ENCODE peak calls at places on chromosomes 2 and 18, in ten cellular contexts. U, E, T, W, D, L, R, G, J and C are unnamed samples.

GRCh38 chr2:73069041-73069854 is 2.3 kb downstream of the SFXN5 start:
- DNase-seq in U (no peak), E (no peak), T (no peak), W (no peak), D (no peak), L (no peak), R (no peak), G (no peak), J (no peak), C (no peak)

GRCh38 chr2:201228271-201228911 is 31.9 kb upstream of the CASP8 start:
- DNase-seq in U (no peak), E (peak; percentile 27), T (no peak), W (no peak), D (no peak), L (no peak), R (no peak), G (no peak), J (no peak), C (no peak)

GRCh38 chr18:6255121-6255742 is 159.5 kb downstream of the L3MBTL4 start:
- DNase-seq in U (no peak), E (no peak), T (no peak), W (no peak), D (no peak), L (no peak), R (no peak), G (no peak), J (no peak), C (no peak)

GRCh38 chr2:15584767-15585469 is 6.8 kb upstream of the DDX1 start:
- DNase-seq in U (no peak), E (peak; percentile 43), T (no peak), W (no peak), D (no peak), L (peak; percentile 25), R (no peak), G (no peak), J (no peak), C (no peak)

GRCh38 chr2:239824051-239824694 is 201.0 kb downstream of the NDUFA10 start:
- DNase-seq in U (peak; percentile 68), E (peak; percentile 17), T (peak; percentile 11), W (peak; percentile 84), D (no peak), L (no peak), R (no peak), G (no peak), J (peak; percentile 54), C (no peak)

GRCh38 chr2:179049203-179049545 is 763 bp downstream of the CCDC141 start:
- DNase-seq in U (no peak), E (no peak), T (no peak), W (no peak), D (no peak), L (no peak), R (no peak), G (no peak), J (no peak), C (no peak)

GRCh38 chr2:104756119-104756518 is 97.8 kb upstream of the POU3F3 start:
- DNase-seq in U (no peak), E (no peak), T (no peak), W (no peak), D (no peak), L (no peak), R (no peak), G (no peak), J (no peak), C (no peak)

GRCh38 chr2:88016948-88017779 is 817 bp upstream of the RNU2-63P start:
- DNase-seq in U (no peak), E (no peak), T (no peak), W (no peak), D (no peak), L (no peak), R (no peak), G (no peak), J (peak; percentile 47), C (peak; percentile 56)

GRCh38 chr2:231683292-231683898 is 24.9 kb upstream of the PTMA start:
- DNase-seq in U (no peak), E (no peak), T (no peak), W (peak; percentile 24), D (no peak), L (no peak), R (no peak), G (no peak), J (peak; percentile 81), C (no peak)

GRCh38 chr18:34795070-34795740 is 85.1 kb downstream of the DTNA start:
- DNase-seq in U (peak; percentile 88), E (no peak), T (no peak), W (no peak), D (no peak), L (no peak), R (no peak), G (peak; percentile 35), J (no peak), C (no peak)

GRCh38 chr2:112727276-112728028 is 6.6 kb downstream of the NT5DC4 start:
- DNase-seq in U (no peak), E (no peak), T (no peak), W (no peak), D (no peak), L (no peak), R (no peak), G (no peak), J (no peak), C (no peak)

GRCh38 chr2:112723995-112724394 is 3.2 kb downstream of the NT5DC4 start:
- DNase-seq in U (no peak), E (no peak), T (no peak), W (no peak), D (no peak), L (no peak), R (no peak), G (no peak), J (no peak), C (no peak)

GRCh38 chr2:112726487-112727190 is 5.8 kb downstream of the NT5DC4 start:
- DNase-seq in U (peak; percentile 95), E (peak; percentile 89), T (peak; percentile 69), W (peak; percentile 95), D (peak; percentile 81), L (peak; percentile 90), R (peak; percentile 92), G (peak; percentile 86), J (peak; percentile 91), C (peak; percentile 93)

GRCh38 chr2:112724611-112725525 is 4.0 kb downstream of the NT5DC4 start:
- DNase-seq in U (no peak), E (no peak), T (no peak), W (peak; percentile 65), D (no peak), L (no peak), R (no peak), G (no peak), J (peak; percentile 46), C (no peak)

GRCh38 chr2:112725545-112726457 is 5.0 kb downstream of the NT5DC4 start:
- DNase-seq in U (no peak), E (no peak), T (no peak), W (peak; percentile 48), D (no peak), L (no peak), R (no peak), G (no peak), J (no peak), C (no peak)
- TF ChIP-seq CTCF in U (no peak), E (no peak), T (no peak), W (no peak), D (no peak), L (no peak), R (no peak), G (no peak), J (no peak), C (no peak)

DNA sequence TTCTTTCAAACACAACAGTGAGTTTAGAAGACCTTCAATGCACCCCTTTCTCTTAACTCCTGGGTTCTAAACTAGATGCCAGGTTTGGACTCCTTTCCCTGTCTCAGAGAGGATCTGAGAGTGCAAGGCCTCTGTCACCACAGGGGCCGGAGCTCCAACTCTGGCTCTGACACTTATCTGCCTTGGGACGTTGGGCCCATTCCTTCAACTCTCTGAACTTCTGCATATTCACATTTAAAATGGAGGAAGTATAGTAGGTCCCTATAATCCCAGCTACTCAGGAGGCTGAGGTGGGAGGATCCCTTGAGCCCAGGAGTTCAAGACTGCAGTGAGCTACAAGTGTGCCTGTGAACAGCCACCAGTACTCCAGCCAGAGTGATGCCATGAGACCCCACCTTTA is 44.1 kb upstream of the ZFP36L2 start:
- DNase-seq in U (no peak), E (no peak), T (no peak), W (no peak), D (no peak), L (no peak), R (no peak), G (no peak), J (no peak), C (no peak)
- TF ChIP-seq CTCF in U (no peak), E (no peak), T (no peak), W (no peak), D (no peak), L (no peak), R (no peak), G (no peak), J (no peak), C (no peak)

GRCh38 chr2:127984551-127984950 is 43.3 kb downstream of the SAP130 start:
- DNase-seq in U (no peak), E (peak; percentile 27), T (no peak), W (no peak), D (no peak), L (peak; percentile 26), R (no peak), G (no peak), J (no peak), C (no peak)

GRCh38 chr2:127986548-127987079 is 41.2 kb downstream of the SAP130 start:
- DNase-seq in U (no peak), E (no peak), T (no peak), W (no peak), D (no peak), L (no peak), R (no peak), G (no peak), J (no peak), C (no peak)

GRCh38 chr2:127985026-127985734 is 42.7 kb downstream of the SAP130 start:
- DNase-seq in U (no peak), E (no peak), T (no peak), W (no peak), D (no peak), L (no peak), R (no peak), G (no peak), J (no peak), C (no peak)

DNA sequence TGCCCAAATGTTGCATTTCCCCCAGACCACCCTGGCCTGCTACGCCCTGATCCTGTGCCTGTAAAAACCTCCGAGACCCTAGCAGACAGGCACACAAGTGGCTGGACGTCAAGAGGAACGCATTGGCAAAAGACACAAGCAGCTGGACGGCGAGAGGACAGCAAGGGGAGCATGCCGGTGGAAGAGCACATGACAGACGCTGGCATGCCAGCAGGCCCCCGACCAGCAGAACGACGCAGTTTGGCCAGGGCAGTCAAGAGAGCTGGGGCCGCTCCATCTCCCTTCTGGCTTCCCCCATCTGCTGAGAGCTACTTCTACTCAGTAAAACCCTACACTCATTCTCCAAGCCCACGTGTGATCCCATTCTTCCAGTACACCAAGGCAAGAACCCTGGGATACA is 42.1 kb downstream of the SAP130 start:
- DNase-seq in U (no peak), E (no peak), T (no peak), W (no peak), D (no peak), L (no peak), R (no peak), G (peak; percentile 13), J (no peak), C (no peak)
- TF ChIP-seq CTCF in U (no peak), E (no peak), T (no peak), W (no peak), D (no peak), L (no peak), R (no peak), G (no peak), J (no peak), C (no peak)

GRCh38 chr2:111653103-111653624 is 230.8 kb downstream of the ANAPC1 start:
- DNase-seq in U (no peak), E (no peak), T (no peak), W (no peak), D (no peak), L (no peak), R (no peak), G (no peak), J (no peak), C (no peak)
- TF ChIP-seq CTCF in U (no peak), E (no peak), T (no peak), W (no peak), D (no peak), L (no peak), R (no peak), G (no peak), J (no peak), C (no peak)